ENCODE peak calls at places on chromosomes 4 and X, in ten cellular contexts. B is sciatic nerve; H is CD8-positive, alpha-beta T cell; Q is stimulated activated CD4-positive, alpha-beta T cell treated with anti-CD3 and anti-CD28 coated beads, Interleukin-2, amount 100 ng/mL, for 24 hours; P is ACHN; E is heart left ventricle; J is mesothelial cell of epicardium; G is NCI-H345; I is AG04449; L is NCI-H2029. Y is an unnamed sample.

GRCh38 chr4:8915201-8916200 is 43.9 kb upstream of the HMX1 start:
- DNase-seq in Q (no peak), B (peak), E (no peak), H (no peak), I (no peak), J (no peak), G (no peak), P (no peak), L (no peak), Y (no peak)

GRCh38 chr4:169337510-169337909 is 66.8 kb upstream of the SH3RF1 start:
- DNase-seq in E (no peak), P (no peak), G (no peak), B (no peak), I (peak), H (no peak), Q (no peak), J (no peak), L (no peak), Y (peak)

GRCh38 chr4:141387299-141387698 is 166.6 kb downstream of the ZNF330 start:
- DNase-seq in Q (no peak), E (no peak), P (no peak), H (no peak), I (no peak), L (no peak), G (no peak), J (no peak), B (no peak), Y (no peak)

GRCh38 chr4:108536577-108536976 is 83.8 kb upstream of the RPL34 start:
- DNase-seq in Q (no peak), I (no peak), P (no peak), J (no peak), B (no peak), G (peak), L (no peak), H (no peak), E (no peak), Y (no peak)

GRCh38 chr4:924107-925096 is 7.7 kb downstream of the GAK start:
- DNase-seq in I (no peak), J (no peak), L (no peak), E (no peak), H (no peak), G (peak), B (no peak), P (no peak), Q (peak), Y (no peak)

GRCh38 chr4:142567199-142567598 is 278.9 kb downstream of the INPP4B start:
- DNase-seq in G (no peak), E (no peak), H (peak), L (peak), B (no peak), I (no peak), P (no peak), Q (peak), J (no peak), Y (no peak)

GRCh38 chr4:185656467-185656890 is 121.2 kb upstream of the PDLIM3 start:
- DNase-seq in L (no peak), G (no peak), I (no peak), Q (no peak), E (peak), H (no peak), B (no peak), J (no peak), P (no peak), Y (no peak)

GRCh38 chrX:136736690-136737089 is 44.0 kb downstream of the ARHGEF6 start:
- DNase-seq in I (no peak), J (no peak), Q (no peak), H (no peak), L (no peak), G (no peak), E (no peak), B (no peak), P (no peak), Y (no peak)

GRCh38 chr4:122652379-122652778 is 31.5 kb upstream of the IL21 start:
- DNase-seq in Q (peak), J (no peak), H (no peak), E (no peak), G (no peak), I (no peak), L (no peak), B (no peak), P (peak), Y (no peak)

GRCh38 chr4:110088670-110089069 is 109.7 kb downstream of the ELOVL6 start:
- DNase-seq in Q (no peak), G (no peak), J (no peak), H (no peak), E (no peak), L (no peak), I (no peak), P (no peak), B (no peak), Y (no peak)

GRCh38 chr4:3821580-3822229 is 55.5 kb downstream of the ADRA2C start:
- DNase-seq in J (no peak), B (no peak), I (no peak), H (no peak), L (no peak), G (no peak), E (no peak), Q (no peak), P (no peak), Y (no peak)

GRCh38 chrX:9785252-9785943 is 831 bp upstream of the SHROOM2 start:
- DNase-seq in J (no peak), E (no peak), H (no peak), L (no peak), G (peak), B (no peak), I (no peak), Q (no peak), P (no peak), Y (no peak)

GRCh38 chr4:56655627-56656345 is 25.3 kb downstream of the HOPX start:
- DNase-seq in G (no peak), P (no peak), I (no peak), H (no peak), J (no peak), L (no peak), B (no peak), E (no peak), Q (peak), Y (no peak)

GRCh38 chr4:182337366-182337765 is 94.2 kb downstream of the TENM3 start:
- DNase-seq in L (no peak), Q (no peak), B (no peak), J (no peak), P (no peak), G (no peak), E (no peak), I (no peak), H (no peak), Y (no peak)

GRCh38 chrX:43627147-43627546 is 29.0 kb upstream of the MAOA start:
- DNase-seq in H (no peak), I (no peak), B (no peak), G (no peak), E (no peak), J (no peak), P (no peak), Q (no peak), L (no peak), Y (no peak)

GRCh38 chrX:63350551-63350950 is 581 bp downstream of the SPIN4 start:
- DNase-seq in J (no peak), I (no peak), Q (peak), P (peak), G (peak), H (no peak), L (peak), E (no peak), B (no peak), Y (no peak)

GRCh38 chr4:148834804-148835598 is 392.8 kb upstream of the NR3C2 start:
- DNase-seq in Q (no peak), I (no peak), E (no peak), P (no peak), H (no peak), G (no peak), L (no peak), J (peak), B (no peak), Y (peak)

GRCh38 chr4:61309616-61310015 is 109.5 kb downstream of the ADGRL3 start:
- DNase-seq in B (no peak), E (no peak), J (no peak), P (no peak), L (no peak), H (no peak), Q (no peak), I (no peak), G (no peak), Y (no peak)

GRCh38 chr4:16897351-16897750 is 1.1 kb downstream of the LDB2 start:
- DNase-seq in G (no peak), H (no peak), Q (no peak), J (no peak), L (no peak), E (no peak), P (no peak), I (no peak), B (no peak), Y (no peak)

GRCh38 chr4:37805091-37805490 is 21.4 kb upstream of the PGM2 start:
- DNase-seq in I (no peak), H (no peak), B (no peak), G (peak), E (no peak), L (no peak), J (no peak), P (no peak), Q (no peak), Y (no peak)

GRCh38 chr4:121138014-121138413 is 26.1 kb downstream of the TNIP3 start:
- DNase-seq in L (no peak), G (no peak), J (no peak), E (no peak), Q (peak), I (no peak), H (no peak), B (no peak), P (no peak), Y (no peak)

GRCh38 chr4:128371004-128371777 is 83.6 kb upstream of the PGRMC2 start:
- DNase-seq in Q (no peak), H (no peak), P (no peak), G (no peak), E (no peak), B (no peak), I (peak), J (no peak), L (no peak), Y (no peak)

GRCh38 chr4:2289311-2289954 is 27.5 kb upstream of the MXD4 start:
- DNase-seq in J (peak), E (peak), H (no peak), Q (no peak), B (peak), P (no peak), I (no peak), G (no peak), L (no peak), Y (no peak)

Y was measured in kidney epithelial cell.